ENCODE peak calls at places on chromosomes 1 and 21, in seven cellular contexts. Z, B, G, K, L, R and A are unnamed samples.

GRCh38 chr1:48236716-48237470 is 14.4 kb downstream of the SLC5A9 start:
- DNase-seq in Z (no peak), B (peak; percentile 73), G (no peak), K (peak; percentile 23), L (no peak), R (peak; percentile 34), A (no peak)

GRCh38 chr1:115469703-115470476 is 131.8 kb upstream of the NGF start:
- DNase-seq in Z (peak; percentile 60), B (peak; percentile 95), G (peak; percentile 22), K (peak; percentile 80), L (peak; percentile 39), R (peak; percentile 74), A (no peak)

GRCh38 chr1:6519935-6520621 is 28.6 kb upstream of the PLEKHG5 start:
- DNase-seq in Z (peak; percentile 59), B (peak; percentile 91), G (no peak), K (peak; percentile 84), L (no peak), R (peak; percentile 83), A (no peak)

GRCh38 chr1:230308039-230308438 is 118.1 kb downstream of the PGBD5 start:
- DNase-seq in Z (peak; percentile 80), B (no peak), G (peak; percentile 74), K (peak; percentile 96), L (peak; percentile 72), R (peak; percentile 94), A (peak; percentile 85)

GRCh38 chr1:184929711-184930202 is 44.6 kb downstream of the NIBAN1 start:
- DNase-seq in Z (no peak), B (no peak), G (no peak), K (no peak), L (no peak), R (no peak), A (no peak)

GRCh38 chr1:201436461-201436860 is 14.9 kb upstream of the TNNI1 start:
- DNase-seq in Z (no peak), B (peak; percentile 88), G (no peak), K (no peak), L (no peak), R (no peak), A (no peak)

GRCh38 chr1:219387211-219387610 is 213.5 kb downstream of the LYPLAL1 start:
- DNase-seq in Z (no peak), B (no peak), G (no peak), K (no peak), L (no peak), R (no peak), A (no peak)

GRCh38 chr1:19794583-19794982 is 5.1 kb downstream of the TMCO4 start:
- DNase-seq in Z (no peak), B (no peak), G (no peak), K (no peak), L (no peak), R (no peak), A (no peak)

GRCh38 chr1:56676571-56677035 is 31.5 kb downstream of the PRKAA2 start:
- DNase-seq in Z (no peak), B (no peak), G (no peak), K (peak; percentile 72), L (no peak), R (peak; percentile 62), A (no peak)

GRCh38 chr1:71587961-71588360 is 507.1 kb upstream of the ZRANB2 start:
- DNase-seq in Z (no peak), B (no peak), G (no peak), K (peak; percentile 15), L (no peak), R (peak; percentile 18), A (no peak)

GRCh38 chr1:212293579-212293978 is 8.4 kb downstream of the PPP2R5A start:
- DNase-seq in Z (no peak), B (no peak), G (no peak), K (no peak), L (no peak), R (no peak), A (no peak)
- TF ChIP-seq CTCF in Z (peak; percentile 27), B (peak; percentile 74), G (peak; percentile 50), K (peak; percentile 31), L (no peak), R (peak; percentile 27), A (no peak)

GRCh38 chr21:44755227-44755626 is 43.9 kb upstream of the TSPEAR start:
- DNase-seq in Z (no peak), B (no peak), G (no peak), K (no peak), L (no peak), R (no peak), A (no peak)
- TF ChIP-seq CTCF in Z (no peak), B (no peak), G (no peak), K (peak; percentile 23), L (no peak), R (no peak), A (no peak)

DNA sequence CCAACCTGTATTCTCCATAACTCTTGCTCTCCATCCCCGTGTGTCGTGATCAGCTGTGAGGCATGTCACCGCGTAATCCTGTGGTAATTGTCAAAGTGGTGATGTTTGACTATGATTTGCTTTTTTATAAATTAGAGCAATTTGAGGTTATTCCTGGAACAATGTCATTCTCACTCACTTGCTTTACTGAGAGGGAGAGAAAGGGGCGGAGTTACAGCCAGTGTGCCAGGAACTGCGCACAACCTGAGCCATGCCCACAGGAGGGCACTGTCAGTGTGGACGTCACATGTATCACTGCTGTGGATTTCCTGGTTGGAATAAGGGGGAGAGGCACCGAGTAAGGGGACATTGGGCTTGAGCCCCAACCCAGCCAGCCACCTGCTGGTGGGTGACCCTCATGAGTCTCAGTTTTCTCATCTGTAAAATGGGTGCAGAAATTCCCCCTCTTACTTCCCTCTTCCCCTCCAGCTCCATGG is 6.9 kb downstream of the ADGRB2 start:
- DNase-seq in Z (no peak), B (no peak), G (no peak), K (no peak), L (no peak), R (no peak), A (no peak)
- TF ChIP-seq CTCF in Z (no peak), B (peak; percentile 26), G (no peak), K (no peak), L (no peak), R (no peak), A (no peak)

GRCh38 chr1:156226116-156226538 is 13.3 kb downstream of the PMF1 start:
- DNase-seq in Z (no peak), B (no peak), G (no peak), K (no peak), L (no peak), R (no peak), A (no peak)

GRCh38 chr1:156226782-156227181 is 14.0 kb downstream of the PMF1 start:
- DNase-seq in Z (peak; percentile 15), B (no peak), G (no peak), K (no peak), L (no peak), R (no peak), A (no peak)

GRCh38 chr1:156228501-156228900 is 13.5 kb upstream of the BGLAP start:
- DNase-seq in Z (peak; percentile 47), B (no peak), G (no peak), K (no peak), L (no peak), R (no peak), A (no peak)

GRCh38 chr1:156221986-156222692 is 9.3 kb downstream of the PMF1 start:
- DNase-seq in Z (no peak), B (no peak), G (no peak), K (no peak), L (no peak), R (no peak), A (no peak)

GRCh38 chr1:156225677-156226014 is 12.8 kb downstream of the PMF1 start:
- DNase-seq in Z (no peak), B (no peak), G (no peak), K (no peak), L (no peak), R (no peak), A (no peak)
- TF ChIP-seq CTCF in Z (no peak), B (no peak), G (no peak), K (no peak), L (no peak), R (no peak), A (no peak)

GRCh38 chr21:42384184-42384583 is 11.7 kb downstream of the TMPRSS3 start:
- DNase-seq in Z (no peak), B (no peak), G (no peak), K (no peak), L (no peak), R (no peak), A (no peak)

GRCh38 chr21:42383331-42383730 is 12.5 kb downstream of the TMPRSS3 start:
- DNase-seq in Z (peak; percentile 34), B (no peak), G (no peak), K (no peak), L (no peak), R (no peak), A (no peak)

GRCh38 chr21:42382915-42383314 is 12.9 kb downstream of the TMPRSS3 start:
- DNase-seq in Z (no peak), B (no peak), G (no peak), K (no peak), L (no peak), R (no peak), A (no peak)

GRCh38 chr21:42379425-42380215 is 13.3 kb upstream of the TFF1 start:
- DNase-seq in Z (no peak), B (no peak), G (no peak), K (no peak), L (no peak), R (no peak), A (peak; percentile 21)

GRCh38 chr21:42381347-42381984 is 14.4 kb downstream of the TMPRSS3 start:
- DNase-seq in Z (no peak), B (peak; percentile 82), G (no peak), K (peak; percentile 26), L (no peak), R (peak; percentile 48), A (no peak)
- TF ChIP-seq CTCF in Z (peak; percentile 37), B (peak; percentile 89), G (peak; percentile 56), K (peak; percentile 78), L (peak; percentile 83), R (peak; percentile 94), A (no peak)

DNA sequence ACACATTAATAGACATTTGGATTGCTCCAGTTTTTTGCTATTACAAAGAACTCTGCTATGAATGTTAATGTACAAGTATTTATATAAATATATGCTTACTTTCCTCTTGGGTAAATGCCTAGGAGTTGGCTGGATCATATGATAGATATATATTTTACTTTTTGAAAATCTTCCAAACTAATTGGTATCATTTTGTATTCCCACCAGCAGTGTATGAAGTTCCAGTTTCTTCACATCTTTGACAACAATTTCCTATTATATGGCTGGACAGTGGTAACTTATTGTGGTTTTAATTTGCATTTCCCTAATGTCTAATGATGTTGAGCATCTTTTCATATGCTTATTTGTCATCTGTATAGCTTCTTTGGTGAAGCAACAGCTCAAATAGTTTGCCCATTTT is 23.8 kb upstream of the DIPK1A start:
- DNase-seq in Z (no peak), B (no peak), G (no peak), K (no peak), L (no peak), R (no peak), A (no peak)
- TF ChIP-seq CTCF in Z (no peak), B (no peak), G (no peak), K (no peak), L (no peak), R (no peak), A (no peak)

GRCh38 chr1:83909687-83910086 is 89.2 kb downstream of the TTLL7 start:
- DNase-seq in Z (no peak), B (no peak), G (no peak), K (peak; percentile 56), L (no peak), R (no peak), A (no peak)
- TF ChIP-seq CTCF in Z (no peak), B (no peak), G (no peak), K (no peak), L (no peak), R (no peak), A (no peak)

GRCh38 chr1:175097361-175097760 is 29.7 kb downstream of the TNN start:
- DNase-seq in Z (no peak), B (no peak), G (no peak), K (no peak), L (no peak), R (no peak), A (no peak)
- TF ChIP-seq CTCF in Z (no peak), B (no peak), G (no peak), K (no peak), L (no peak), R (no peak), A (no peak)